ENCODE peak calls at places on chromosomes 1 and 21, in six cellular contexts. P is transverse colon, E is SK-N-SH, W is sigmoid colon, J is HCT116, F is stomach. K is an unnamed sample.

GRCh38 chr1:30368841-30369240 is 354.5 kb downstream of the MATN1 start:
- DNase-seq in P (no peak), E (no peak), W (no peak), J (no peak), F (no peak), K (no peak)

GRCh38 chr1:64087768-64088167 is 115.7 kb upstream of the UBE2U start:
- DNase-seq in P (no peak), E (no peak), W (no peak), J (no peak), F (no peak), K (no peak)

GRCh38 chr1:87888456-87888855 is 559.8 kb downstream of the LMO4 start:
- DNase-seq in P (no peak), E (no peak), W (no peak), J (no peak), F (no peak), K (no peak)

GRCh38 chr1:23020731-23021130 is 1.5 kb downstream of the KDM1A start:
- DNase-seq in P (no peak), E (peak; percentile 56), W (no peak), J (no peak), F (no peak), K (no peak)

GRCh38 chr1:51949014-51949702 is 41.3 kb downstream of the RAB3B start:
- DNase-seq in P (no peak), E (no peak), W (no peak), J (no peak), F (no peak), K (no peak)

GRCh38 chr1:248243204-248243603 is 12.0 kb downstream of the OR2M4 start:
- DNase-seq in P (no peak), E (peak; percentile 32), W (no peak), J (no peak), F (no peak), K (peak; percentile 16)

GRCh38 chr21:44057960-44058651 is 46.0 kb downstream of the TRAPPC10 start:
- DNase-seq in P (no peak), E (no peak), W (no peak), J (no peak), F (no peak), K (no peak)

GRCh38 chr1:116923421-116923820 is 13.7 kb downstream of the PTGFRN start:
- DNase-seq in P (no peak), E (no peak), W (no peak), J (no peak), F (no peak), K (no peak)

GRCh38 chr1:184272178-184272866 is 114.5 kb upstream of the C1orf21 start:
- DNase-seq in P (no peak), E (no peak), W (no peak), J (no peak), F (no peak), K (no peak)

GRCh38 chr1:238581332-238581731 is 690.6 kb upstream of the ZP4 start:
- DNase-seq in P (no peak), E (no peak), W (no peak), J (no peak), F (no peak), K (no peak)

GRCh38 chr1:87224209-87224608 is 104.5 kb upstream of the LMO4 start:
- DNase-seq in P (no peak), E (no peak), W (no peak), J (peak; percentile 46), F (no peak), K (no peak)

GRCh38 chr1:109252893-109253802 is 3.8 kb downstream of the CELSR2 start:
- DNase-seq in P (peak; percentile 40), E (peak; percentile 89), W (peak; percentile 94), J (no peak), F (no peak), K (peak; percentile 18)

GRCh38 chr1:217036757-217037156 is 313.5 kb upstream of the ESRRG start:
- DNase-seq in P (no peak), E (no peak), W (no peak), J (no peak), F (no peak), K (no peak)

GRCh38 chr1:46466477-46467182 is 23.0 kb upstream of the DMBX1 start:
- DNase-seq in P (no peak), E (peak; percentile 81), W (no peak), J (no peak), F (peak; percentile 28), K (no peak)

GRCh38 chr1:27581823-27582243 is 22.1 kb downstream of the AHDC1 start:
- DNase-seq in P (no peak), E (no peak), W (peak; percentile 73), J (no peak), F (no peak), K (no peak)

GRCh38 chr1:221435510-221435909 is 306.4 kb downstream of the DUSP10 start:
- DNase-seq in P (no peak), E (peak; percentile 58), W (no peak), J (peak; percentile 46), F (no peak), K (peak; percentile 15)

GRCh38 chr1:207823531-207823879 is 71.7 kb downstream of the CD46 start:
- DNase-seq in P (no peak), E (no peak), W (no peak), J (no peak), F (no peak), K (no peak)

GRCh38 chr1:65393345-65393744 is 27.1 kb upstream of the LEPR start:
- DNase-seq in P (no peak), E (no peak), W (no peak), J (no peak), F (no peak), K (no peak)

GRCh38 chr21:44846485-44847260 is 26.8 kb downstream of the PTTG1IP start:
- DNase-seq in P (peak; percentile 61), E (peak; percentile 48), W (peak; percentile 89), J (no peak), F (peak; percentile 60), K (no peak)

GRCh38 chr1:1483714-1484113 is 12.1 kb downstream of the ATAD3B start:
- DNase-seq in P (no peak), E (no peak), W (no peak), J (no peak), F (no peak), K (no peak)
- TF ChIP-seq POLR2AphosphoS5 in P (no peak), E (no peak), W (no peak), J (no peak), F (no peak), K (peak; percentile 22)

GRCh38 chr1:185530215-185530614 is 204.0 kb upstream of the HMCN1 start:
- DNase-seq in P (no peak), E (no peak), W (no peak), J (no peak), F (no peak), K (no peak)
- TF ChIP-seq POLR2AphosphoS5 in P (no peak), E (no peak), W (no peak), J (no peak), F (no peak), K (no peak)

GRCh38 chr1:24964811-24965570 is 34.9 kb upstream of the RUNX3 start:
- DNase-seq in P (peak; percentile 78), E (no peak), W (peak; percentile 61), J (no peak), F (peak; percentile 62), K (peak; percentile 88)

GRCh38 chr1:24963943-24964677 is 34.0 kb upstream of the RUNX3 start:
- DNase-seq in P (no peak), E (no peak), W (no peak), J (no peak), F (no peak), K (no peak)

GRCh38 chr1:24961334-24961733 is 31.3 kb upstream of the RUNX3 start:
- DNase-seq in P (no peak), E (no peak), W (no peak), J (no peak), F (no peak), K (no peak)

GRCh38 chr1:24961961-24962861 is 32.1 kb upstream of the RUNX3 start:
- DNase-seq in P (no peak), E (no peak), W (no peak), J (no peak), F (no peak), K (no peak)

DNA sequence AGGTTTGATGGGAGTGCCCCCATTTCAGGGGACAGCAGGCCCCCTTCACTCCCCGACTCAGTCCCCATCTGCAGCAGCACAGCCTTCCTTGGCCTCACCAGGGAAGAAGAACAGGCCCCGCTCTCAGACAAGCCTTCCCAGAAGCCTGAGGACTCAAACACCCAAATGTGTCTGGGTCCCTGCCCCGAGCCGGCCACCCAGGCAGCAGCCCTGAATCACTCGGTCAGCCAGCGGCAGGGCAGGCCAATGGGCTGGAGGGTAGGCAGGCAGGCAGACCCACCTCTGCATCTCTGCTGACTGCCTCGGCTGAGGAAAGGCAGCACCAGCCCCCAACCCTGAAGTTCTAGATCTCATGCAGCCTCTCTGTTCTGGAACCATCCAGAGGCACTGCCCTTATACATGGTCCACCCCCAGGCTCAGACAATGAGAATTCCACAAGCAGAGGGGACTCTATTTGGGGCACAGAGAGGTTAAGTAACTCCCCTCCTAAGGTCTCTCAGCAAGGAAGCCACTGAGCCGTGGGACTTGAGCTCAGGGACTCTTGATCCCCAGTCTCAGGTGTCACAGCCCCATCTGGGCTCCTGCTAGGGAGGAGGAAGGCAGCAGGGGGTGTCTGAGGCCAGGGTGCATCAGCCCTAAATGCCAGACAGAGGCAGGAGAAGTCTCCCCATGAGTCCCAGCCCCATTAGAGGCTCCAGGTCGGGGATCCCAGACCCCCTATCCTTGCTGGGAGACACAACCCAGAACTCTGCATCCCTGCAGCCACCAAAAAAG is 33.2 kb upstream of the RUNX3 start:
- DNase-seq in P (peak; percentile 41), E (no peak), W (peak; percentile 59), J (no peak), F (no peak), K (peak; percentile 67)
- TF ChIP-seq POLR2AphosphoS5 in P (no peak), E (no peak), W (no peak), J (no peak), F (no peak), K (no peak)

GRCh38 chr1:19644422-19644760 is 280 bp downstream of the NBL1 start:
- DNase-seq in P (no peak), E (peak; percentile 82), W (no peak), J (no peak), F (no peak), K (peak; percentile 53)

GRCh38 chr1:19643602-19644419 is at the start of gene NBL1:
- DNase-seq in P (peak; percentile 84), E (peak; percentile 93), W (peak; percentile 90), J (no peak), F (peak; percentile 68), K (peak; percentile 67)

GRCh38 chr1:19646366-19646765 is 2.3 kb downstream of the NBL1 start:
- DNase-seq in P (peak; percentile 89), E (no peak), W (no peak), J (no peak), F (peak; percentile 68), K (peak; percentile 58)

GRCh38 chr1:19645544-19646252 is 1.6 kb downstream of the NBL1 start:
- DNase-seq in P (peak; percentile 34), E (peak; percentile 83), W (no peak), J (no peak), F (no peak), K (no peak)

DNA sequence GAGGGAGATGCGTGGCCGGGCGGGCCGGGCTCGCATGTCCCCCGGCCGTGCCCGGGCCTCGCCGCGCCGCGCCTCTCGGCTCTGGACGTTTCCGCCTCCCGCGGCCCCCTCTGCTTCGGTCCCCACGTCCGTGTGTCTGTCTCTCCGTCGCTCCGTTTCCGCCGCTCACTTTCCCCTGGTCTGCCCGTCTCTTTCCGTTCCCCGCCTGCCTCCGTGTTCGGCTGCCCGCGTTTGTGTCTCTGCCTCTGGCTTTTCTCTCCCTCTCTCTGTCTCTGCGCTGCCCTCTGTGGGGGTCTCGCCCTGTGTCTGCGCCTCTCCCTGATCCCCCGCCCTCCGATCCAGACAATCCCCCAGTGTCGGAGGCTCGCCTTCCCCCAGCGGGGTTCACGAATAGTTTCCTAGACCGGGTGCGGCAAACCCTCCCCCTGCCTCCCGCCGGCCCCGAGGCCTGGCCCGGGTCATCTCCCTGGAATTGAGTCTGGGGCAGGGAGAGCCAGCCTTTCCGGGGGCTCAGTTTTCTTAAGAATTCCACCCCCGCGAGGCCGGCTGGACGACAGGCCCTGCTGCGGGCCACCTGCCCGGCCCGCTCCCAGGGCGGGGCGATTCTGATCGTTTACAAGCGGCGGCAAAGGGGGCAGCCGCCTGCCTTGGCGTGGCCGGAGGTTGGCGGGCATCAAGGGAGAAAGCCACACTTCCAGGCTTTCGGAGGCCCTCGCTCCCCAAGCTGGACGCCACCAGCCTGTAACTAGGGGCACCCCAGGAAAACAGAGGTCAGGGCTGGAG is 841 bp downstream of the NBL1 start:
- DNase-seq in P (peak; percentile 54), E (peak; percentile 77), W (no peak), J (no peak), F (peak; percentile 42), K (peak; percentile 76)
- TF ChIP-seq POLR2AphosphoS5 in P (peak; percentile 20), E (no peak), W (peak; percentile 24), J (no peak), F (no peak), K (no peak)